ENCODE peak calls at places on chromosome 2, in nine cellular contexts. P is Daoy; Z is choroid plexus epithelial cell; D is KG1; Q is uterus; B is stimulated activated CD4-positive, alpha-beta T cell treated with anti-CD3 and anti-CD28 coated beads, Interleukin-15, amount 100 ng/mL, for 24 hours; T is DMS79 treated with DMSO at 0.1 percent for 48 hours; U is hepatocyte; K is neural progenitor cell. V is an unnamed sample.

GRCh38 chr2:230713331-230714121 is 884 bp downstream of the CAB39 start:
- DNase-seq in P (peak; percentile 37), Z (no peak), D (no peak), Q (peak; percentile 18), B (peak; percentile 60), T (peak; percentile 14), U (peak; percentile 76), K (peak; percentile 68), V (peak; percentile 38)

GRCh38 chr2:216221806-216222205 is 112.7 kb downstream of the XRCC5 start:
- DNase-seq in P (peak; percentile 21), Z (peak; percentile 48), D (no peak), Q (no peak), B (no peak), T (no peak), U (no peak), K (no peak), V (no peak)

GRCh38 chr2:60230037-60230436 is 323.4 kb downstream of the BCL11A start:
- DNase-seq in P (no peak), Z (no peak), D (no peak), Q (no peak), B (no peak), T (no peak), U (no peak), K (no peak), V (no peak)

GRCh38 chr2:184599054-184599874 is 935 bp downstream of the ZNF804A start:
- DNase-seq in P (peak; percentile 25), Z (peak; percentile 7), D (peak; percentile 52), Q (no peak), B (no peak), T (no peak), U (no peak), K (no peak), V (no peak)

GRCh38 chr2:176473177-176473576 is 203.9 kb downstream of the MTX2 start:
- DNase-seq in P (peak; percentile 48), Z (peak; percentile 22), D (no peak), Q (peak; percentile 66), B (no peak), T (peak; percentile 97), U (no peak), K (no peak), V (no peak)

GRCh38 chr2:99187011-99187410 is 6.0 kb downstream of the MRPL30 start:
- DNase-seq in P (no peak), Z (no peak), D (no peak), Q (no peak), B (no peak), T (no peak), U (no peak), K (no peak), V (no peak)

GRCh38 chr2:100423631-100424030 is 6.2 kb upstream of the CHST10 start:
- DNase-seq in P (no peak), Z (peak; percentile 2), D (no peak), Q (no peak), B (no peak), T (no peak), U (no peak), K (no peak), V (no peak)

GRCh38 chr2:239866778-239867177 is 158.4 kb downstream of the NDUFA10 start:
- DNase-seq in P (no peak), Z (no peak), D (no peak), Q (no peak), B (no peak), T (no peak), U (no peak), K (no peak), V (no peak)

GRCh38 chr2:86226780-86227520 is 27.7 kb downstream of the MRPL35 start:
- DNase-seq in P (no peak), Z (no peak), D (no peak), Q (no peak), B (no peak), T (peak; percentile 85), U (no peak), K (no peak), V (no peak)

GRCh38 chr2:227415538-227416424 is 28.0 kb upstream of the SCYGR1 start:
- DNase-seq in P (peak; percentile 51), Z (peak; percentile 85), D (peak; percentile 39), Q (no peak), B (peak; percentile 22), T (no peak), U (no peak), K (no peak), V (no peak)

V was measured in iPS-NIHi11.